ENCODE peak calls at places on chromosome 15, in four cellular contexts. V is endodermal cell, P is IMR-90, R is cardiac fibroblast. F is an unnamed sample.

GRCh38 chr15:71044006-71044405 is 71.3 kb upstream of the THSD4 start:
- DNase-seq in P (peak; percentile 82), R (peak; percentile 80), V (no peak), F (no peak)

GRCh38 chr15:78968539-78969271 is 23.9 kb upstream of the CTSH start:
- DNase-seq in V (no peak), R (no peak), P (no peak), F (no peak)

GRCh38 chr15:93476491-93477176 is 387.6 kb upstream of the RGMA start:
- DNase-seq in R (no peak), P (no peak), V (no peak), F (no peak)

GRCh38 chr15:88982304-88982945 is 69.2 kb upstream of the MFGE8 start:
- DNase-seq in R (peak; percentile 97), V (no peak), P (peak; percentile 83), F (peak; percentile 84)

GRCh38 chr15:101029971-101030661 is 111.0 kb downstream of the LRRK1 start:
- DNase-seq in V (peak; percentile 26), P (no peak), R (no peak), F (no peak)

GRCh38 chr15:62391565-62392262 is 226.6 kb upstream of the C2CD4B start:
- DNase-seq in R (peak; percentile 60), P (peak; percentile 34), V (peak; percentile 82), F (peak; percentile 61)

GRCh38 chr15:20352241-20353200 is 189.1 kb downstream of the GOLGA6L6 start:
- DNase-seq in R (no peak), V (no peak), P (no peak), F (no peak)

GRCh38 chr15:90084876-90085423 is 17.3 kb downstream of the IDH2 start:
- DNase-seq in V (no peak), R (no peak), P (no peak), F (no peak)

GRCh38 chr15:70856884-70857546 is 3.1 kb upstream of the LARP6 start:
- DNase-seq in R (peak; percentile 99), V (no peak), P (peak; percentile 100), F (peak; percentile 99)

GRCh38 chr15:67134577-67135492 is 69.4 kb downstream of the SMAD3 start:
- DNase-seq in R (no peak), P (no peak), V (peak; percentile 63), F (peak; percentile 59)

GRCh38 chr15:75662823-75663519 is 15.3 kb downstream of the SNX33 start:
- DNase-seq in P (no peak), R (no peak), V (no peak), F (no peak)

GRCh38 chr15:90295270-90295648 is 29.8 kb downstream of the NGRN start:
- DNase-seq in P (no peak), R (no peak), V (peak; percentile 44), F (no peak)

GRCh38 chr15:68674975-68675374 is 96.2 kb downstream of the CORO2B start:
- DNase-seq in V (peak; percentile 26), P (peak; percentile 26), R (peak; percentile 43), F (no peak)
- H3K4me3 ChIP-seq in V (no peak overlapping the region), P (no peak overlapping the region), R (no peak overlapping the region), F (no peak overlapping the region)

DNA sequence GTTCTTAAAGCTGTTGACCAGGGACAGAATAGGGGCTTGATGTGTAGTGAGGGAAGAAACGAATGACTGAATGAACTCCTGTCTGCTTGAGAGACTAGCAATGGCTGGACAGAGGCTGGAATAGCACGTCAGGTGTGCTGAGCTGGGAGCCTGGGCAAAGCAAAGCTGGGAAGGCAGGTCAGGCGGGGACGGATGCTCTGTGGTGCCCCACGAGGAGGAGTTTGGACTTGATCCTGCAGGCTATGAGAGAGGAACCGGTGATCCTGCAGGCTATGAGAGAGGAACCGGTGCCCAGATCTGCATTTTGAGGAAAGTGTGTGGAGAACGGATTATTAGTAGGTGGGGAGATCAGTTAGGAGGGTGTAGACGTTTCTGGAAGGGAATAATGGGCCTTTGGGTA is 31.3 kb upstream of the PSTPIP1 start:
- DNase-seq in R (no peak), V (peak; percentile 81), P (no peak), F (no peak)
- TF ChIP-seq CTCF in R (no peak), V (peak; percentile 58), P (no peak), F (no peak)

DNA sequence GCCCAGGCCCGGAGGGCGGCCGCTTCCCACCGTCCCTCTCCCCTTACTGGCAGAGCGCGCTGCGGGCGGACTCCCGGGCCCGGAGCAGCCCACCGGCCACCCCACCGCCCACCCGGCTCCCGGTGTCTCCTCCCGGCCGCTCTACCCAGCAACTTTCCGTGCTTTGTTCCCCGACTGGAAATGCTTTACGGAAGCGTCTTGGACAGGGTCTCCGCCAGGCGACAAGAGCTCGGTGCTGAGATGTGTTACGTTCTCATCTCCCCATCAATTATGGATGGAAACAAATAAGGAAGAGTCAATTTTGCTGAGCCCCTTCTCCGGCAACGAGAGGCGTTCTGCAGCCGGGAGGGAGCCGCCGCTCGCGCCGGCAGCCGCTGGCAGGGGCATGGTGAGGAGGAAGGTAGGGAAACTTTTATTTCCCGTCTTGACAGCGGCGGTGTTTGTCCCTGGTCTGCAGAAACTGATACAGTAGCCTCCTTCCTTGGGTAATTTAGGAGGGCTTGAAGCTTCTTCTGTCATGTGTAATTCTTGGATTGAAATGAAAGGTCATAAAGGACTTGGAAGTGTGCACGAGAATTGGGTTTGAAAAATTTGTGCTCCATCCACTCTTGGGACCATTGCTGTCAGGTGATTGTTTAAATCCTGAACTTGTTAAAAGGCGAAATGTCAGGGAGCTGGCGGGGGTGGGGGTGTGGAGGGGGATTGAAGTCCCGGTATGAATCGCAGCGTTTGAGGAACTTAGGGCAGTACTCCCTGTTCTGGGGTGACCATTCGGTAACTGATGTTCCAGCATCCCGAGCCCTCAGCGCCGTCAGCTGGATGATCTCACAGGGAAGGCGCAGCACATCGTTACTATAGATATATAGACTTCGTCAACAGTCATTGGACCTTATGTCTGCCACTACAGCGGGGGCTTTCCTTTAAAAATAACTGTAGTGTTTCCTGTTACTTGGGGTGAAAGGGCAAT is 1.5 kb downstream of the SEMA6D start:
- DNase-seq in V (peak; percentile 57), P (peak; percentile 54), R (peak; percentile 32), F (peak; percentile 48)
- H3K4me3 ChIP-seq in V (peak overlapping the region; percentile 91), P (peak overlapping the region; percentile 95), R (peak overlapping the region; percentile 65), F (peak overlapping the region; percentile 82)

DNA sequence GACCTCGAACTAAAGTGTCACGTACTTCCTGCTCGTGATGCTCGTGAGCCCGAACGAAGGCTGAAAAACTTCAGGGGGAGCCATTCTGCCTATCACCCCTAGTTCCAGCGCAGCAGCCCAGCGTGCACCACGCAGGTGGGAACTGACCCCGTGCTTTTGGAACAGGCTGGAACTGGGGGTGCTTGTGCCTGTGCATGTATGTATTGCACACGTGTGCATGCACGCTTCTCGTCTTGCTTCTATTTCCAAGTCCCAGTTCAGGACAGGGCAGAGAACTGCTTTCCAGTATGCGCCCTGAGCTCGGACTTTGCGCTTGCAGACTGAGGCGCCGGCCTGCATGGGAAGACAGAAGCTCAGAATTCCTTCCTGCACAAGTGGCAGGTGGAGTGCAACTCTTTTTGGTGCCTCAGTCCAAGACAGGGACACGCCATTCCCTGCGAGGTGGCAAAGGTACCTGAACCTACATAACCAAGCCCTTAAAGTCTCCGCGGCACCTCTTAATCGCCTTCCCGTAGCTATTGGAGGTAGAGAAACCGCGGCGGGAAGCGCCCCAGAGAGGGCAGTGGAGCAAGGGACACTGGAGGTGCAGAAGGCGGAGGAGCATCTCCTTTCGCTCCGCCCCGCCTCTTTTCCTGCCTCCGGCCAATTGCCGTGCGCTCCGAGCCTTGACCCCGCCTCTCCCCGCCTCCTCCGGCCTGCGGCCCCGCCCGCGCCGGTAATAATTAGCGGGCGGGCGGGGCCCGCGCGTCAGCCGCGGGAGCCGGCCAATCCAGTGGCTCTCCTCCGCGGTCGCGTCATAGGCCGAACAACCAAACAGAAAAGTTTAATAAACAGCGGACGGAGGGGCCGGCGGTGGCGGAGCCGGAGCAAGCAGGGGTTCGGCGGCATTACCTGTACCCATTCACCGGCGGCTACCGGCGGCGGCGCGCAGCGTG is at the start of gene ZFAND6:
- DNase-seq in V (peak; percentile 98), P (peak; percentile 91), R (peak; percentile 90), F (peak; percentile 94)
- TF ChIP-seq CTCF in V (peak; percentile 26), P (no peak), R (no peak), F (no peak)

GRCh38 chr15:99511529-99511864 is 54.3 kb upstream of the MEF2A start:
- DNase-seq in P (peak; percentile 61), R (peak; percentile 50), V (no peak), F (peak; percentile 51)
- H3K4me3 ChIP-seq in P (no peak overlapping the region), R (no peak overlapping the region), V (no peak overlapping the region), F (no peak overlapping the region)

GRCh38 chr15:79981861-79982455 is 11.0 kb upstream of the BCL2A1 start:
- DNase-seq in V (no peak), P (no peak), R (no peak), F (no peak)

GRCh38 chr15:79978260-79978659 is 7.3 kb upstream of the BCL2A1 start:
- DNase-seq in P (no peak), R (no peak), V (no peak), F (no peak)

GRCh38 chr15:79978694-79979519 is 7.9 kb upstream of the BCL2A1 start:
- DNase-seq in R (peak; percentile 77), P (peak; percentile 89), V (no peak), F (peak; percentile 77)

GRCh38 chr15:79973445-79974180 is 2.6 kb upstream of the BCL2A1 start:
- DNase-seq in P (no peak), R (no peak), V (no peak), F (no peak)

DNA sequence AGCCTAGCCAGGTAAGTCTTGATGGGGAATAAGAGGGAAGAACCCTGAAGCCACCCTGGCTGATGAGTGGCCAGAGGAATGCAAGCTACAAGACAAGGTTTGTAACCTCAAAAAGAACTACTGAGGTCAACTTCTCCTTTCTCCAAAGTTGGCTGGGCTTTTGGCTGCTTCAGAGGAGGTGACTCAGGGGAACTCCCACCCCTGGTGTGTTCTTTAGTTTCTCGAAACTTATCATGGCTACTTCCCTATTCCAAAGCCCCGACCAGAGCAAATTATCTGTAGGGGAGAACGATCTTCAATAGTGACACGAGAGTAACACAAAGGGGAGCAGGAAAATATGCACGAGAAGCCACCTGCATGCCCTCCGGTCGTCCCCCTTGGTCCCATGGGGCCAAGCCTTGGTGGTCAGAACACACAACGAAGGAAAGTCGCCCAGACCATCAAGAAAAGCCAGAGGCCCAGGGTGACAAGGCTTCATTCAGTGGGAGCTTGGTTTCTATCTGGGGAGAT is 6.5 kb upstream of the BCL2A1 start:
- DNase-seq in V (no peak), R (peak; percentile 34), P (peak; percentile 33), F (no peak)
- TF ChIP-seq CTCF in V (no peak), R (no peak), P (no peak), F (no peak)

F was measured in fibroblast of villous mesenchyme.